ENCODE peak calls at places on chromosomes 5 and 9, in ten cellular contexts. U is adrenal gland, I is tibial nerve, N is ovary, E is body of pancreas, B is endothelial cell of umbilical vein, X is A549, P is NB4, O is uterus, J is suprapubic skin. F is an unnamed sample.

GRCh38 chr5:5332287-5332686 is 90.2 kb upstream of the ICE1 start:
- DNase-seq in U (no peak), I (no peak), N (no peak), E (no peak), B (no peak), X (no peak), P (no peak), O (no peak), J (no peak), F (no peak)

GRCh38 chr9:96441798-96442445 is 8.0 kb upstream of the HABP4 start:
- DNase-seq in U (no peak), I (no peak), N (no peak), E (peak), B (no peak), X (no peak), P (peak), O (no peak), J (no peak), F (no peak)

GRCh38 chr9:10366171-10366779 is 246.5 kb downstream of the PTPRD start:
- DNase-seq in U (no peak), I (peak), N (no peak), E (no peak), B (peak), X (peak), P (peak), O (no peak), J (no peak), F (no peak)

GRCh38 chr5:35822541-35822940 is 34.1 kb upstream of the IL7R start:
- DNase-seq in U (no peak), I (no peak), N (no peak), E (no peak), B (no peak), X (no peak), P (no peak), O (no peak), J (no peak), F (no peak)

GRCh38 chr9:114156311-114156657 is 947 bp downstream of the COL27A1 start:
- DNase-seq in U (peak), I (no peak), N (no peak), E (no peak), B (no peak), X (no peak), P (peak), O (no peak), J (no peak), F (no peak)

GRCh38 chr5:66354407-66354806 is 210.3 kb downstream of the SREK1 start:
- DNase-seq in U (no peak), I (no peak), N (no peak), E (no peak), B (no peak), X (no peak), P (no peak), O (no peak), J (no peak), F (no peak)

GRCh38 chr5:94017579-94017978 is 276.2 kb upstream of the POU5F2 start:
- DNase-seq in U (no peak), I (no peak), N (no peak), E (no peak), B (no peak), X (no peak), P (no peak), O (no peak), J (no peak), F (no peak)

GRCh38 chr5:40483316-40483715 is 196.4 kb upstream of the PTGER4 start:
- DNase-seq in U (no peak), I (no peak), N (no peak), E (no peak), B (no peak), X (no peak), P (no peak), O (no peak), J (no peak), F (no peak)

GRCh38 chr9:97140566-97140965 is 101.6 kb upstream of the CTSV start:
- DNase-seq in U (no peak), I (no peak), N (no peak), E (no peak), B (no peak), X (no peak), P (no peak), O (no peak), J (no peak), F (no peak)

GRCh38 chr5:10192309-10192708 is 57.4 kb downstream of the ATPSCKMT start:
- DNase-seq in U (no peak), I (no peak), N (no peak), E (no peak), B (no peak), X (no peak), P (no peak), O (no peak), J (no peak), F (no peak)

GRCh38 chr9:73745598-73745997 is 593.9 kb downstream of the ANXA1 start:
- DNase-seq in U (no peak), I (no peak), N (no peak), E (no peak), B (no peak), X (no peak), P (no peak), O (no peak), J (no peak), F (no peak)

GRCh38 chr9:14312721-14313377 is 1.1 kb downstream of the NFIB start:
- DNase-seq in U (peak), I (no peak), N (peak), E (peak), B (peak), X (no peak), P (no peak), O (peak), J (no peak), F (no peak)

GRCh38 chr5:75051217-75051751 is 1.1 kb downstream of the GCNT4 start:
- DNase-seq in U (no peak), I (no peak), N (no peak), E (peak), B (no peak), X (no peak), P (no peak), O (no peak), J (no peak), F (no peak)

GRCh38 chr5:151130922-151131891 is 26.4 kb downstream of the ANXA6 start:
- DNase-seq in U (no peak), I (no peak), N (no peak), E (peak), B (no peak), X (no peak), P (no peak), O (no peak), J (no peak), F (no peak)
- TF ChIP-seq POLR2A in U (no peak), I (no peak), N (no peak), E (peak), B (no peak), X (no peak), P (no peak), O (no peak), J (no peak), F (no peak)

GRCh38 chr9:107144475-107144874 is 138.6 kb upstream of the RAD23B start:
- DNase-seq in U (no peak), I (no peak), N (no peak), E (no peak), B (no peak), X (no peak), P (no peak), O (no peak), J (no peak), F (no peak)

GRCh38 chr9:107138261-107138992 is 144.7 kb upstream of the RAD23B start:
- DNase-seq in U (no peak), I (no peak), N (no peak), E (peak), B (no peak), X (no peak), P (no peak), O (no peak), J (no peak), F (no peak)

GRCh38 chr9:107142430-107142829 is 140.6 kb upstream of the RAD23B start:
- DNase-seq in U (peak), I (no peak), N (no peak), E (no peak), B (no peak), X (no peak), P (no peak), O (no peak), J (no peak), F (no peak)

GRCh38 chr9:107142896-107143603 is 140.0 kb upstream of the RAD23B start:
- DNase-seq in U (no peak), I (no peak), N (no peak), E (no peak), B (no peak), X (no peak), P (no peak), O (no peak), J (no peak), F (no peak)

GRCh38 chr9:107141967-107142366 is 141.1 kb upstream of the RAD23B start:
- DNase-seq in U (no peak), I (no peak), N (no peak), E (no peak), B (no peak), X (no peak), P (peak), O (no peak), J (no peak), F (no peak)
- TF ChIP-seq CTCF in U (no peak), I (no peak), N (no peak), E (no peak), B (no peak), X (peak), P (no peak), O (no peak), J (no peak), F (no peak)

DNA sequence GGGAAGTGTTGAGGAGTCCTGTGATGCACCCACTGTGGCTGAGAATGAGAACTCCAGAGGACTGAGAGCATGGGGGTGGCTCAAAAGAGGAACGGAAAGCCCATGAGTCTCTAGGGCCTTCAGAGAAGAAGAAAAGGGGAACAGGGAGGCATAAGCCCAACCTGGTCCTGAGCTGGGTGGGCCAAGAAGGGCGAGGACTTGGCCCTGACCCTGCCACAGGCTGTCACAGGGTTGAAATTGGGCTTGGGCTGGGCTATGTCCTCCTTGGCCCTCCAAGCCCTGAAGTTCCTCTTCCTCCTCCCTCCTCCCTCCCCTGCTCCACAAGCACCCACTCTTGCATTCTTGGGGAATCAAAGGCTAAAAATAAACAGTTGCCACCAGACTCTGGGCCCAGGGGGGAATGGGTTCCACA is 49.3 kb upstream of the PPARGC1B start:
- DNase-seq in U (peak), I (peak), N (no peak), E (no peak), B (no peak), X (no peak), P (peak), O (no peak), J (no peak), F (no peak)
- TF ChIP-seq POLR2A in U (no peak), I (no peak), N (no peak), E (peak), B (no peak), X (no peak), P (no peak), O (no peak), J (no peak), F (no peak)

GRCh38 chr5:169507051-169507450 is 76.5 kb upstream of the SPDL1 start:
- DNase-seq in U (no peak), I (no peak), N (no peak), E (no peak), B (no peak), X (no peak), P (no peak), O (no peak), J (no peak), F (no peak)

GRCh38 chr5:169512385-169512784 is 71.2 kb upstream of the SPDL1 start:
- DNase-seq in U (no peak), I (no peak), N (no peak), E (no peak), B (no peak), X (no peak), P (no peak), O (no peak), J (no peak), F (no peak)

DNA sequence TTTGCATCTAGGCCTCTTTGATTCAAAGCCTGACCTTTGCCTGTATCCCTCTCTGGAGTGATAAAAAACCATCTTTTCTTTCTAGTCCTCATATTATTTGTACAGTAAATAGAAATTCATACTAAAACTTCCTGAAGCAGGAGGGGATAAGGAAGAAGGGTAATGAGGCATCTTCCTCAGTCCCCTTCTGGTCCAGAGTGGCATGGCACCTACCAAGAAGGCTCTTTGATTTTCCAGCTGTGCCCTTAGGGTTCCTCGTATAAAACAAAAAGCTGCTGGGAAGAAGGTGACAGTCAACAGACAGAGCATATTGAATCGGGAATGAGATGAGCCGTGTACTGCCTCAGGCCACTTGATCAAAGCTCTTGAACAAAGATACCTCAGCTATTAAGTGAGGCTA is 71.9 kb upstream of the SPDL1 start:
- DNase-seq in U (no peak), I (no peak), N (no peak), E (no peak), B (no peak), X (no peak), P (no peak), O (no peak), J (no peak), F (no peak)
- TF ChIP-seq CTCF in U (no peak), I (no peak), N (no peak), E (no peak), B (no peak), X (no peak), P (no peak), O (no peak), J (no peak), F (no peak)

DNA sequence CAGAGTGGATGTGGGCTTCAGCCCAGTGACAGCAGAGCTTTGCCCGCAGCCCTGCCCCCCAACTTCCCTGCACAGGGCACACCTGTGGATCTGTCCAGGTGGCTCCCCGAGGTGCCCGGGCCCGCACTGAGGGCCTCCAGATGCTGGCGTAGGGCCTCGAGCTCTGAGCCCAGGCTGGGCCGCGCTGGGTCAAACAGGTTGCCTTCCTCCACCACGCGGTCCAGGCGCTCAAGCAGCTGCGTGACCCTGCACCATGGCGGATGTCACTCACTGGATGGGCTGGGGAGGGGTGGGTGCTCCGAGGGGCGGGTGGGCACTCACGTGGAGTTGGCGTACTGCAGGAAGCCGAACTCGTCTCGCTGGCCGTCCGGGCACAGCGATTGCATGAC is 5.4 kb downstream of the ABCA2 start:
- DNase-seq in U (no peak), I (no peak), N (no peak), E (no peak), B (no peak), X (no peak), P (no peak), O (no peak), J (no peak), F (no peak)
- TF ChIP-seq POLR2A in U (no peak), I (no peak), N (no peak), E (no peak), B (no peak), X (no peak), P (no peak), O (no peak), J (no peak), F (no peak)

DNA sequence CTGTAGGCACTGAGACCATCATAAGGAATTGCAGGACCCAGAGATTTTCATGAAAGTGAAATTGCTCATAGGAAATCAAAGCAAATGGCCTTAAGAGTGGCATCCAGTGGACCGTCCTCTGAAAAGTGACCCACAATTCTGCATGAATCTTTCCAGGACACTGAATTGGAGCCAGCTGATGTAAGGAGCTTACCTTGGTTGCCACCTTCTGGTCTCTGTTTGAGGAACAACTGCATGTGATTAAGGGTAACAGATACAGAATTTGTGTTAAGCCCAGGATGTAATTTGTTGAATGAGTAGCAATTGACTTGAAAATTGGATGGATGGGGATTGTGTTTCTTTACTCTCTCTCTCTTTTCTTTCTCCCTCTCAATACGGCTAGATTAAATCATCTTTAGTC is 49.9 kb upstream of the GAS1 start:
- DNase-seq in U (no peak), I (no peak), N (no peak), E (no peak), B (no peak), X (no peak), P (no peak), O (no peak), J (no peak), F (no peak)
- TF ChIP-seq CTCF in U (no peak), I (peak), N (no peak), E (peak), B (no peak), X (no peak), P (no peak), O (no peak), J (no peak), F (no peak)